ENCODE peak calls at places on chromosomes 13 and 19, in four cellular contexts. F is fibroblast of the aortic adventitia, O is fibroblast of lung, T is cardiac muscle cell. B is an unnamed sample.

GRCh38 chr13:111115051-111115840 is at the start of gene ARHGEF7:
- DNase-seq in F (no peak), T (peak; percentile 46), O (no peak), B (no peak)

GRCh38 chr13:20943519-20944012 is 41.0 kb upstream of the XPO4 start:
- DNase-seq in F (peak; percentile 97), O (peak; percentile 98), T (peak; percentile 81), B (peak; percentile 98)

GRCh38 chr13:21511841-21512240 is 52.7 kb upstream of the ZDHHC20 start:
- DNase-seq in T (no peak), O (no peak), F (peak; percentile 4), B (peak; percentile 14)

GRCh38 chr13:41039746-41040145 is 20.6 kb upstream of the ELF1 start:
- DNase-seq in T (no peak), O (no peak), F (no peak), B (no peak)

GRCh38 chr13:53783466-53783865 is 754.9 kb downstream of the OLFM4 start:
- DNase-seq in O (no peak), T (no peak), F (no peak), B (no peak)

GRCh38 chr19:15195381-15195964 is 5.3 kb downstream of the NOTCH3 start:
- DNase-seq in O (peak; percentile 53), T (peak; percentile 81), F (peak; percentile 47), B (peak; percentile 83)

GRCh38 chr19:38543286-38543806 is 74.4 kb downstream of the MAP4K1 start:
- DNase-seq in F (no peak), O (no peak), T (no peak), B (no peak)

GRCh38 chr13:40622761-40623160 is 43.7 kb downstream of the FOXO1 start:
- DNase-seq in F (no peak), O (no peak), T (no peak), B (no peak)

GRCh38 chr13:99956473-99957349 is 14.9 kb downstream of the ZIC5 start:
- DNase-seq in T (peak; percentile 24), O (no peak), F (no peak), B (no peak)

GRCh38 chr13:99655351-99656091 is 154.2 kb downstream of the TM9SF2 start:
- DNase-seq in T (no peak), O (no peak), F (peak; percentile 6), B (peak; percentile 74)

GRCh38 chr13:105168295-105168694 is 1367.2 kb downstream of the EFNB2 start:
- DNase-seq in T (no peak), O (no peak), F (no peak), B (no peak)

GRCh38 chr19:588758-589692 is 656 bp upstream of the HCN2 start:
- DNase-seq in T (peak; percentile 54), O (no peak), F (no peak), B (no peak)

GRCh38 chr13:35857769-35858168 is 273.4 kb downstream of the DCLK1 start:
- DNase-seq in F (no peak), T (peak; percentile 33), O (no peak), B (peak; percentile 52)

GRCh38 chr13:20826810-20827560 is 53.2 kb upstream of the EEF1AKMT1 start:
- DNase-seq in F (peak; percentile 36), T (no peak), O (no peak), B (no peak)

GRCh38 chr13:38777347-38778107 is 90.7 kb downstream of the FREM2 start:
- DNase-seq in F (no peak), O (no peak), T (no peak), B (no peak)

DNA sequence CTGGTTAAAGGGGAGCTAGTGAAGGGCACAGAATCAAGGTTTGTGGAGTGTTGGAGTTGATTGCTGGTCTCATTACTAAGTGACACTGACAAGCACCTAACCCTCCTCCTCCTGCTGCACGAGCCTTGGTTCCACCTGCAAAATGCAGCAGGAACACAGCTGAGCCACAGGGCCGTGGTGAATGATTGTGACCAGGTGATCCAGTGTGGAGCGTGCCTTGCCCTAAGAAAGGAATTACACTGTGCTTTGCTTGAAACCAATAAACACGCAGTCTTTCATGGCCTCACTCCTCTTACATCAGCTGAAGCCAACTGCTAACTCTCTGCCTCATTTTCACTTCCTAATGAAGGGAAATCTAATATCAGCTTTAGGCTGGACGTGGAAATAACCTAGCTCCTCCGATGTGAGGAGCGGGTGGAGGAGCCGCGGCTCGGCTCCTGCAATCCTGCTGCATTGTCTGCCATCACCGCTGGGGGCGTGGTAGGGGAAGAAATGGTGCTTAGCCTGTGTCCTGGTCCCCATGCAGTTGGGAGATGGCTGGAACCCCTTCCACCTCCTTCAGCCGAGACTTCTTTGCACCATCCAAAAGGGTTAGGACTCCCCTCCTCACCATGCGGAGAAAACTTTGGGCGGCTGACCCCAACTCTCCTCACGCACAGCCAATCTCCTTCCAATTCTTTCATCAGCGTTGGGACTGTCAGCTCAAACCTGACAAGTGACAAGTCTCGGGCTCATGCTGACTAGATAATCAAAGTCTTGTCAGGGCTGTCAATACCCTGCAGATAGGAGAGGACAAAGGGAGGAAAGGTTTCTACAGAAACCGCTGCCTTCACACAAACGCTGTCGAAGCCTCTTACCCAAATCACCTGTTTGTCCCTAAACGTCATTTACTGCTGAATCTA is 427.9 kb downstream of the ZNF536 start:
- DNase-seq in O (no peak), F (peak; percentile 2), T (peak; percentile 75), B (peak; percentile 10)
- H3K4me3 ChIP-seq in O (no peak overlapping the region), F (no peak overlapping the region), T (no peak overlapping the region), B (no peak overlapping the region)

GRCh38 chr19:18798384-18799352 is 7.6 kb upstream of the COMP start:
- DNase-seq in F (no peak), O (no peak), T (no peak), B (no peak)
- TF ChIP-seq CTCF in F (no peak), O (peak; percentile 13), T (no peak), B (peak; percentile 10)

DNA sequence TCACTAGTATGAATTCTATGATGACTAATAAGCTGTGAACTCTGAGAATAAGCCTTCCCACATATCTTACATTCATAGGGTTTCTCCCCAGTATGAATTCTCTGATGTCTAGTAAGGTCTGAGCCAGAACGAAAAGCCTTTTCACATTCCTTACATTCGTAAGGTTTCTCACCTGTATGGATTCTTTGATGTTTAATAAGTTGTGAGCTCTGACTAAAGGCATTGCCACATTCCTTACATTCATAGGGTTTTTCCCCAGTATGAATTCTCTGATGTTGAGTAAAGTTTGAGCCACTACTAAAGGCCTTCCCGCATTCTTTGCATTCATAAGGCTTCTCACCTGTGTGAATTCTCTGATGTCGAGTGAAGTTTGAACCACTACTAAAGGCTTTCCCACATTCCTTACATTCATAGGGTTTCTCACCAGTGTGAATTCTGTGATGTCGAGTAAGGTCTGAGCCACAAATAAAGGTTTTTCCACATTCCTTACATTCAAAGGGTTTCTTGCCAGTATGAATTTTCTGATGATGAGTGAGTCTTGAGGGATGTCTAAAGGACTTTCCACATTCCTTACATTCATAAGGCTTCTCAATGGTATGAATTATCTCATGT is 30.7 kb upstream of the ZFP82 start:
- DNase-seq in F (no peak), T (no peak), O (no peak), B (no peak)
- H3K4me3 ChIP-seq in F (no peak overlapping the region), T (no peak overlapping the region), O (no peak overlapping the region), B (no peak overlapping the region)

DNA sequence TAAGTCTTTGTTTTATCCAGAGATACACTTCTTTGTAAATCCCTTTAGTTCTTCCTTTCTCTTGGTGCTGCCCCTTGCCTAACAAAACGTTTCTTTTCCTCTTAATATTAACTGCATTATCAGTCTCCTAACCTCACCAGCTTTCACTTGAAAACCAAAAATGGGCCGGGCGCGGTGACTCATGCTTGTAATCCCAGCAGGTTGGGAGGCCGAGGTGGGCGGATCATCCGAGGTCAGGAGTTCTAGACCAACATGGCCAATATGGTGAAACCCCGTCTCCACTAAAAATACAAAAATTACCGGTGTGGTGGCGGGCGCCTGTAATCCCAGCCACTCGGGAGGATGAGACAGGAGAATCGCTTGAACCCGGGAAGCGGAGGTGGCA is 329.8 kb upstream of the MIR17HG start:
- DNase-seq in O (no peak), T (no peak), F (no peak), B (peak; percentile 5)
- TF ChIP-seq CTCF in O (no peak), T (no peak), F (no peak), B (no peak)

GRCh38 chr19:18789883-18790565 is 1.1 kb downstream of the COMP start:
- DNase-seq in F (no peak), T (peak; percentile 32), O (no peak), B (peak; percentile 10)
- H3K4me3 ChIP-seq in F (peak overlapping the region; percentile 31), T (no peak overlapping the region), O (no peak overlapping the region), B (no peak overlapping the region)

DNA sequence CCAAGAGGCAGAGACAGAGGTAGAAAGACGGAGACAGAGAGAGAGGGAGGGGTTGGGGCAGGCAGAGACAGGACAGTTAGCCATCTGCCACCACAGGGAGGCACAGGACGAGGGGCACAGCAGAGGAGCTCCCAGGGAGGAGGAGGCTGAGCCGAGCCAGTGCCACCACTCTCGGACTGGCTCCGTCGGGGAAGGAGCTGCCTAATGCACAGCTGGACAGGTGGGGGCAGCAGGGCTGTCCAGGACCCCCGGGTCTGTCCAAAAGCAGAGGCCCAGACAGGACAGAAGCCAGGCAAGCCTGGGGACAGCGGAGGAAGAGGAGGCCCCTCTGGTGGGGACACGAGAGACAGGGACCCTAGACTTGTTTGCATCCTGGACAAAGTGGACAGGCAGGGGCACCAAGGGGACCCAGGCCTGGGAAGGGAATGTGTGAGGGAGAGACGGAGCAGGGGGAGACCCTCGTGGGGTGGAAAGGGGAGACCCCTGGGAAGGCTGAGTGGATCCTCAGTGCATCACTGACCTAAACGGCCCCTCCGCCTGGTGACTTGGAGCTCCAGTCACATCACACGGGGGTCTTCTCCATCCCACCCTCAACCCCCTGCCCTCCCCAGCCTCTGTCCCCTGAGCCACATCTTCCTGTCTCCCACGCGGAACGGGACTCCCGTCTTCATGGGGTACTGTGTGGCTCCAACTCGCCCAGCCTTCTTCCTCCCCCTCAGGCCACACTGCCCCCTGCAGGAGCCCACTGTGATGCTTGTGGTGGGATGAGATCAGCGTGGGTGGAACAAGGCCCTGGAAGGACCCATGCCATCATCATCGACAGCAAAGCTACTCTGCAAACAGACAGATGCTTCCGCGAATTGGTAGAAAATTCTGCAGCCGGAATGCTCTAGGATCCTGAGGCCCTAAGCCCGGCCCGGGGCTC is 889 bp downstream of the F10 start:
- DNase-seq in O (no peak), T (no peak), F (peak; percentile 15), B (no peak)
- TF ChIP-seq CTCF in O (peak; percentile 8), T (no peak), F (peak; percentile 44), B (peak; percentile 21)

GRCh38 chr19:42030605-42031004 is 36.6 kb upstream of the ATP1A3 start:
- DNase-seq in T (no peak), F (no peak), O (no peak), B (no peak)
- H3K4me3 ChIP-seq in T (no peak overlapping the region), F (no peak overlapping the region), O (no peak overlapping the region), B (no peak overlapping the region)